ENCODE peak calls at places on chromosome 16, in six cellular contexts. K is fibroblast of mammary gland, O is tibial artery, T is HCT116, R is cardiac fibroblast, G is tibial nerve. U is an unnamed sample.

GRCh38 chr16:85781685-85782370 is 17.5 kb downstream of the EMC8 start:
- DNase-seq in K (peak; percentile 34), O (peak; percentile 81), T (no peak), R (peak; percentile 61), G (no peak), U (no peak)

GRCh38 chr16:79089735-79090284 is 510.7 kb downstream of the MAF start:
- DNase-seq in K (peak; percentile 15), O (no peak), T (no peak), R (no peak), G (no peak), U (no peak)

GRCh38 chr16:9479008-9479407 is 387.6 kb downstream of the HAPSTR1 start:
- DNase-seq in K (no peak), O (no peak), T (no peak), R (no peak), G (no peak), U (no peak)

GRCh38 chr16:1146409-1146808 is 6.5 kb upstream of the CACNA1H start:
- DNase-seq in K (no peak), O (no peak), T (no peak), R (no peak), G (no peak), U (no peak)

GRCh38 chr16:50396770-50397525 is 28.2 kb upstream of the BRD7 start:
- DNase-seq in K (peak; percentile 59), O (no peak), T (peak; percentile 92), R (no peak), G (no peak), U (peak; percentile 100)

GRCh38 chr16:10992112-10992511 is 47.7 kb downstream of the CLEC16A start:
- DNase-seq in K (peak; percentile 83), O (no peak), T (no peak), R (no peak), G (no peak), U (peak; percentile 51)

GRCh38 chr16:59296888-59297287 is 562.8 kb upstream of the GOT2 start:
- DNase-seq in K (no peak), O (no peak), T (no peak), R (no peak), G (no peak), U (no peak)

GRCh38 chr16:4366016-4366415 is 5.6 kb upstream of the VASN start:
- DNase-seq in K (no peak), O (no peak), T (no peak), R (no peak), G (no peak), U (no peak)

GRCh38 chr16:79042886-79043285 is 557.7 kb downstream of the MAF start:
- DNase-seq in K (no peak), O (no peak), T (no peak), R (no peak), G (no peak), U (no peak)

GRCh38 chr16:9012848-9013507 is 49.3 kb upstream of the USP7 start:
- DNase-seq in K (no peak), O (no peak), T (no peak), R (peak; percentile 10), G (no peak), U (no peak)

GRCh38 chr16:67431805-67432476 is 1.0 kb downstream of the HSD11B2 start:
- DNase-seq in K (no peak), O (no peak), T (no peak), R (no peak), G (no peak), U (no peak)

GRCh38 chr16:28324235-28324886 is 32.0 kb downstream of the SBK1 start:
- DNase-seq in K (no peak), O (no peak), T (no peak), R (no peak), G (no peak), U (peak; percentile 51)

GRCh38 chr16:74309789-74310781 is 13.5 kb downstream of the PSMD7 start:
- DNase-seq in K (peak; percentile 69), O (no peak), T (peak; percentile 41), R (peak; percentile 70), G (peak; percentile 28), U (peak; percentile 69)

GRCh38 chr16:14071576-14072271 is 605 bp downstream of the MRTFB start:
- DNase-seq in K (no peak), O (no peak), T (no peak), R (no peak), G (no peak), U (no peak)

GRCh38 chr16:86448306-86448705 is 62.0 kb upstream of the FOXF1 start:
- DNase-seq in K (no peak), O (no peak), T (no peak), R (no peak), G (no peak), U (no peak)

GRCh38 chr16:11089504-11090124 is 145.2 kb downstream of the CLEC16A start:
- DNase-seq in K (peak; percentile 63), O (no peak), T (no peak), R (peak; percentile 70), G (no peak), U (no peak)

GRCh38 chr16:23508589-23509440 is 1.5 kb downstream of the GGA2 start:
- DNase-seq in K (peak; percentile 24), O (no peak), T (no peak), R (peak; percentile 24), G (no peak), U (no peak)

GRCh38 chr16:59907671-59908070 is 1173.6 kb upstream of the GOT2 start:
- DNase-seq in K (no peak), O (no peak), T (no peak), R (no peak), G (no peak), U (no peak)

GRCh38 chr16:67949645-67950044 is 5.7 kb upstream of the LCAT start:
- DNase-seq in K (no peak), O (no peak), T (no peak), R (no peak), G (no peak), U (no peak)

GRCh38 chr16:64184156-64184555 is 937.7 kb downstream of the CDH11 start:
- DNase-seq in K (peak; percentile 51), O (no peak), T (no peak), R (no peak), G (no peak), U (no peak)

GRCh38 chr16:64180136-64180900 is 941.5 kb downstream of the CDH11 start:
- DNase-seq in K (no peak), O (no peak), T (no peak), R (no peak), G (no peak), U (no peak)

GRCh38 chr16:64181526-64181925 is 940.3 kb downstream of the CDH11 start:
- DNase-seq in K (no peak), O (no peak), T (no peak), R (no peak), G (no peak), U (no peak)

GRCh38 chr16:64182985-64183384 is 938.9 kb downstream of the CDH11 start:
- DNase-seq in K (peak; percentile 63), O (no peak), T (no peak), R (no peak), G (peak; percentile 32), U (no peak)
- TF ChIP-seq CTCF in K (no peak), O (no peak), T (no peak), R (no peak), G (no peak), U (no peak)

GRCh38 chr16:57855188-57855587 is 52.9 kb upstream of the KIFC3 start:
- DNase-seq in K (no peak), O (no peak), T (no peak), R (no peak), G (no peak), U (no peak)

GRCh38 chr16:57862698-57863433 is 60.6 kb upstream of the KIFC3 start:
- DNase-seq in K (no peak), O (no peak), T (no peak), R (no peak), G (no peak), U (no peak)

GRCh38 chr16:57863434-57864160 is 61.3 kb upstream of the KIFC3 start:
- DNase-seq in K (peak; percentile 79), O (peak; percentile 73), T (peak; percentile 45), R (peak; percentile 89), G (peak; percentile 68), U (peak; percentile 74)

GRCh38 chr16:57858635-57859034 is 56.3 kb upstream of the KIFC3 start:
- DNase-seq in K (no peak), O (no peak), T (no peak), R (no peak), G (no peak), U (no peak)

GRCh38 chr16:57859331-57859730 is 57.0 kb upstream of the KIFC3 start:
- DNase-seq in K (peak; percentile 28), O (no peak), T (peak; percentile 46), R (peak; percentile 52), G (no peak), U (peak; percentile 24)
- TF ChIP-seq CTCF in K (peak; percentile 31), O (no peak), T (peak; percentile 21), R (peak; percentile 40), G (no peak), U (peak; percentile 14)

DNA sequence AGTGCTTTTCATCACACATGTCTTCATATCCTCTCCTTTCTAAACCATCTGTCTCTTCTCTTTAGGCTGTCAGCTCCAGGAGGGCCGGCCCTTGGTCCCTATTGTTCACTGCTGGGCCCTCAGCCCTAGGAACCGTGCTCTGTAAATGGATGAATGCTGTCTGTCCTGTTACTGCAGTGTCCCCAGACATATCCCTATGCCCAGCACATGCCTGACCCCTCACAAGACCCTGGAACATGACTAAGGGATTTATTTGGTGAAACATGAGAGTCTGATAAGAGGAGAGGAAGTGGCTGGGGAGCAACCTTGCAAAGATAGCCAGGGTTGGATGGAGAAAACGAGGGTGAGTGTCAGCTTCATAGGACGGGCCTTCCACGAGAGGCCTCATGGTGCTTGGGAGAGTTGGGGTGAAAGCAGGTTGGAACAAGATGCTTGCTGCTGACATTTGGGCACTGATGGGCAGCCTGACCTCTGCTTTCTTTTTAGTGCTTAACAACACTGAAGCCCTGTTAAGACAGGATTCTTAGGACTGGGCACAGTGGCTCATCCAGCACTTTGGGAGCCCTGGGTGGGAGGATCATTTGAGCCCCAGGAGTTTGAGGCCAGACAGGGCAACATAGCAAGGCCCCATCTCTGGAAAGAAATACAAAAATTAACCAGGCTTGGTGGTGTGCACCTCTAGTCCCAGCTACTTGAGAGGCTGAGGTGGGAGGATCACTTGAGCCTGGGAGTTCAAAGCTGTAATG is 39.0 kb downstream of the ABCC1 start:
- DNase-seq in K (no peak), O (no peak), T (no peak), R (peak; percentile 45), G (no peak), U (no peak)
- TF ChIP-seq CTCF in K (no peak), O (no peak), T (no peak), R (no peak), G (no peak), U (no peak)

DNA sequence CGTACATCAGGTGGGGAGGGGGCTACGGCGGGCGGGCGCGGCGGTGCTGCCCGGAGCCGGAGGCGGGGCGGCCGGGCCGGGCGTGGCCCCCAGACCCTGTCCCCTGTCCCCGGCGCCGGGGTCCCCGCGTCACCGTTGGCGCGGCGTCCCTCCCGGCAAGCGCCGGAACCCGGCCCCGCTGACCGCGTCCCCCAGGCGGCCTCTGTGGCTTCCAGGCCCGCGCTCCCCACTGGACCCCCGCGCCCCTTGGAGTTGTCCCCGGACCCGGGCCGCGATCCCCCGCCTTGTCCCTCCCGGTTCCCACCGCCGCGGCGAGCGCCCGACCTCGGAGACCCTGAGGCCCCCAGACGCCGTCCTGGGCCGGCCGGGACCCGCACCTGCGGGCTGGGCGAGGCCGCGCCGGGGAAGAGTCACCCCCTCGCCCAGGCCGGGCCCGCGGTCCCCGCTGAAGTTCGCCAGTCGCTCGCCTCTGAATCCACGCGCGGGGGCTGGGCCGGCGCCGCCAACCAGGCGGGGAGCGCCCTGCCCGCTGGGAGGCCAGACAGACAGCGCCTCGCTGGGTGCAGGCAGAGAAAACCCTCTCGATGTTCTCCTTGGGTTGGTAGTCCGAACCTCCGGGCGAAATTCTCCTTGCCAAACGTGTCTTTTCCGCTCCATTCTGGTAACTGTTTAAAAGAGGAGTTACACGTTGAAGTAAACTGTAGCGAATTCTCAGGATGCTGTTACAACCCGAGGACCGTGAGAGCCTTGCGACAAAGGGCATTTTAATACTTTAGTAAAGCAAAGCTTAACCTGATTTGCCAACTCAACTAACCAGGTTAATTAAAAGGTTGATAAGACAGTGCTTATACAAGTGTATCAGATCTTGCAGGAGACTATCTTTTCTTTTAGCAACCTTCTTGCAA is 761 bp downstream of the GAN start:
- DNase-seq in K (peak; percentile 38), O (peak; percentile 71), T (no peak), R (peak; percentile 69), G (peak; percentile 14), U (peak; percentile 68)
- TF ChIP-seq CTCF in K (no peak), O (no peak), T (no peak), R (no peak), G (no peak), U (no peak)

U was measured in epithelial cell of esophagus.